ENCODE peak calls at places on chromosomes 11 and 22, in four cellular contexts. Z, P, C and S are unnamed samples.

GRCh38 chr11:118051611-118052461 is 25.0 kb upstream of the TMPRSS4 start:
- DNase-seq in Z (no peak), P (no peak), C (no peak), S (no peak)

GRCh38 chr22:32574957-32575893 is 100.6 kb downstream of the FBXO7 start:
- DNase-seq in Z (no peak), P (no peak), C (no peak), S (no peak)

GRCh38 chr11:63805844-63806415 is 7.3 kb upstream of the SPINDOC start:
- DNase-seq in Z (no peak), P (no peak), C (no peak), S (peak)

GRCh38 chr11:128902515-128903066 is 11.4 kb downstream of the KCNJ5 start:
- DNase-seq in Z (no peak), P (no peak), C (no peak), S (peak)

GRCh38 chr11:64204464-64204989 is 2.0 kb upstream of the FERMT3 start:
- DNase-seq in Z (peak), P (peak), C (peak), S (peak)

GRCh38 chr11:27700351-27701261 is at the start of gene BDNF:
- DNase-seq in Z (no peak), P (no peak), C (no peak), S (peak)

GRCh38 chr11:8948901-8949300 is 6.1 kb upstream of the ASCL3 start:
- DNase-seq in Z (no peak), P (no peak), C (no peak), S (no peak)

GRCh38 chr22:47307326-47307725 is 544.9 kb downstream of the TBC1D22A start:
- DNase-seq in Z (no peak), P (no peak), C (no peak), S (no peak)

GRCh38 chr11:68010058-68011041 is at the start of gene ALDH3B1:
- DNase-seq in Z (no peak), P (peak), C (peak), S (peak)

GRCh38 chr22:43481528-43482309 is 69.9 kb downstream of the MPPED1 start:
- DNase-seq in Z (no peak), P (no peak), C (no peak), S (peak)

GRCh38 chr11:7574491-7575129 is 60.8 kb downstream of the PPFIBP2 start:
- DNase-seq in Z (no peak), P (no peak), C (no peak), S (no peak)

GRCh38 chr22:39943366-39943765 is 16.8 kb upstream of the TMA7B start:
- DNase-seq in Z (no peak), P (no peak), C (no peak), S (no peak)

GRCh38 chr11:12288212-12288933 is 89.0 kb upstream of the PARVA start:
- DNase-seq in Z (peak), P (peak), C (peak), S (peak)

GRCh38 chr22:43153916-43154315 is 2.6 kb downstream of the TSPO start:
- DNase-seq in Z (no peak), P (no peak), C (no peak), S (no peak)

GRCh38 chr11:5204787-5205186 is 4.3 kb upstream of the OR51V1 start:
- DNase-seq in Z (no peak), P (no peak), C (no peak), S (no peak)

GRCh38 chr22:35521358-35522264 is 19.0 kb upstream of the RASD2 start:
- DNase-seq in Z (no peak), P (no peak), C (no peak), S (no peak)

GRCh38 chr22:41288245-41288946 is 2.4 kb upstream of the RANGAP1 start:
- DNase-seq in Z (no peak), P (no peak), C (no peak), S (peak)

GRCh38 chr11:2885676-2886081 is at the start of gene CDKN1C:
- DNase-seq in Z (peak), P (peak), C (peak), S (peak)

GRCh38 chr11:100629671-100630070 is 57.4 kb upstream of the ARHGAP42 start:
- DNase-seq in Z (no peak), P (no peak), C (no peak), S (no peak)

GRCh38 chr11:47797633-47798032 is 30.5 kb upstream of the FNBP4 start:
- DNase-seq in Z (no peak), P (no peak), C (no peak), S (no peak)

GRCh38 chr22:39524089-39524752 is 3.9 kb downstream of the ATF4 start:
- DNase-seq in Z (no peak), P (no peak), C (no peak), S (peak)

GRCh38 chr11:135075740-135076139 is 663.7 kb upstream of the B3GAT1 start:
- DNase-seq in Z (peak), P (no peak), C (peak), S (peak)

GRCh38 chr11:2772544-2773031 is 72.8 kb upstream of the KCNQ1OT1 start:
- DNase-seq in Z (peak), P (no peak), C (peak), S (no peak)

GRCh38 chr11:71188886-71189767 is 63.2 kb downstream of the SHANK2 start:
- DNase-seq in Z (no peak), P (no peak), C (no peak), S (peak)

GRCh38 chr22:49934144-49934890 is 15.9 kb downstream of the CRELD2 start:
- DNase-seq in Z (no peak), P (no peak), C (peak), S (peak)

GRCh38 chr22:40620464-40621046 is 16.0 kb downstream of the MRTFA start:
- DNase-seq in Z (no peak), P (no peak), C (no peak), S (no peak)

GRCh38 chr22:30288414-30289125 is 735 bp downstream of the CASTOR1 start:
- DNase-seq in Z (no peak), P (no peak), C (peak), S (no peak)

GRCh38 chr11:67033661-67034166 is 10.8 kb downstream of the SYT12 start:
- DNase-seq in Z (no peak), P (peak), C (no peak), S (no peak)

GRCh38 chr11:94806436-94806835 is 38.3 kb downstream of the AMOTL1 start:
- DNase-seq in Z (no peak), P (no peak), C (no peak), S (no peak)

GRCh38 chr11:8699903-8700302 is 17.3 kb downstream of the RPL27A start:
- DNase-seq in Z (no peak), P (peak), C (no peak), S (no peak)

GRCh38 chr11:72807789-72808188 is 6.4 kb upstream of the ATG16L2 start:
- DNase-seq in Z (no peak), P (no peak), C (no peak), S (no peak)

GRCh38 chr11:120141144-120142071 is 3.5 kb upstream of the TRIM29 start:
- DNase-seq in Z (no peak), P (no peak), C (no peak), S (no peak)

GRCh38 chr11:61090521-61090920 is 11.8 kb upstream of the CD5 start:
- DNase-seq in Z (no peak), P (no peak), C (no peak), S (no peak)

GRCh38 chr11:123409456-123409801 is 20.6 kb upstream of the GRAMD1B start:
- DNase-seq in Z (no peak), P (no peak), C (no peak), S (no peak)

GRCh38 chr22:50257451-50258360 is 3.8 kb downstream of the MAPK12 start:
- DNase-seq in Z (no peak), P (no peak), C (no peak), S (no peak)

GRCh38 chr11:18534230-18534629 is 7.5 kb upstream of the TSG101 start:
- DNase-seq in Z (no peak), P (no peak), C (no peak), S (no peak)

GRCh38 chr11:34263462-34264186 is 94.2 kb downstream of the ABTB2 start:
- DNase-seq in Z (no peak), P (no peak), C (peak), S (peak)

GRCh38 chr11:118200901-118201680 is 23.7 kb downstream of the JAML start:
- DNase-seq in Z (no peak), P (no peak), C (no peak), S (no peak)